ENCODE peak calls at places on chromosomes 13 and 19, in ten cellular contexts. Y is Caco-2; C is IMR-90; M is stimulated activated naive CD8-positive, alpha-beta T cell treated with anti-CD3 and anti-CD28 coated beads, Interleukin-15, Interleukin-2, amounts not matched to agents 100 U/mL and 50 U/mL, for 24 hours; L is AG04450; V is NCI-H345; W is AG09309; B is spleen; D is activated CD4-positive, alpha-beta T cell treated with anti-CD3 and anti-CD28 coated beads, Interleukin-2, amount 10 ng/mL, durations not matched to agents 7 days and 5 days; I is central memory CD4-positive, alpha-beta T cell. J is an unnamed sample.

GRCh38 chr19:55255618-55256423 is 3.0 kb downstream of the PPP6R1 start:
- DNase-seq in V (no peak), M (peak; percentile 76), C (peak; percentile 60), D (peak; percentile 51), W (no peak), L (no peak), Y (no peak), I (peak; percentile 38), B (peak; percentile 87), J (no peak)

GRCh38 chr13:74191036-74191809 is 57.0 kb upstream of the KLF12 start:
- DNase-seq in B (no peak), C (peak; percentile 32), W (no peak), D (no peak), V (no peak), I (no peak), Y (no peak), L (no peak), M (no peak), J (no peak)

GRCh38 chr13:59373341-59373740 is 790.4 kb downstream of the DIAPH3 start:
- DNase-seq in I (no peak), B (no peak), W (no peak), D (no peak), Y (no peak), L (no peak), M (no peak), V (no peak), C (no peak), J (no peak)

GRCh38 chr13:96860829-96861228 is 133.4 kb downstream of the OXGR1 start:
- DNase-seq in W (no peak), V (no peak), D (no peak), Y (no peak), M (no peak), B (no peak), C (no peak), I (no peak), L (no peak), J (no peak)

GRCh38 chr19:48419158-48419920 is 25.9 kb downstream of the GRIN2D start:
- DNase-seq in D (peak; percentile 70), L (no peak), Y (peak; percentile 63), V (no peak), I (peak; percentile 72), M (peak; percentile 82), C (peak; percentile 42), B (peak; percentile 87), W (no peak), J (peak; percentile 69)

GRCh38 chr19:30664358-30665058 is 292.3 kb downstream of the ZNF536 start:
- DNase-seq in V (no peak), B (peak; percentile 46), Y (no peak), W (no peak), M (no peak), C (peak; percentile 4), L (no peak), D (no peak), I (no peak), J (no peak)

GRCh38 chr13:43132228-43132627 is 108.8 kb downstream of the DNAJC15 start:
- DNase-seq in Y (peak; percentile 81), C (peak; percentile 36), L (no peak), W (no peak), M (no peak), D (no peak), B (no peak), V (no peak), I (no peak), J (no peak)

GRCh38 chr19:47089767-47090350 is 23.7 kb downstream of the ZC3H4 start:
- DNase-seq in L (no peak), C (no peak), M (no peak), D (no peak), Y (no peak), V (no peak), B (no peak), I (no peak), W (no peak), J (no peak)

GRCh38 chr13:40595693-40596092 is 70.7 kb downstream of the FOXO1 start:
- DNase-seq in W (peak; percentile 17), V (no peak), B (no peak), C (no peak), Y (no peak), M (no peak), L (no peak), I (no peak), D (no peak), J (no peak)

GRCh38 chr13:35630551-35631275 is 154.2 kb upstream of the MAB21L1 start:
- DNase-seq in B (no peak), W (peak; percentile 32), Y (peak; percentile 76), V (peak; percentile 22), M (no peak), D (no peak), C (peak; percentile 70), I (no peak), L (peak; percentile 16), J (no peak)

GRCh38 chr13:110398564-110399507 is 91.8 kb downstream of the COL4A2 start:
- DNase-seq in C (peak; percentile 72), L (no peak), W (no peak), I (no peak), D (no peak), V (no peak), Y (no peak), M (no peak), B (no peak), J (no peak)

GRCh38 chr13:111114362-111115050 is 604 bp upstream of the ARHGEF7 start:
- DNase-seq in W (no peak), Y (no peak), L (no peak), V (peak; percentile 63), I (peak; percentile 13), M (peak; percentile 10), B (peak; percentile 76), D (peak; percentile 20), C (peak; percentile 43), J (peak; percentile 30)

GRCh38 chr13:98004107-98004506 is 50.6 kb downstream of the IPO5 start:
- DNase-seq in L (peak; percentile 84), D (no peak), C (peak; percentile 94), V (no peak), I (no peak), Y (no peak), M (no peak), W (no peak), B (no peak), J (no peak)

GRCh38 chr19:19628499-19629134 is 597 bp upstream of the LPAR2 start:
- DNase-seq in B (peak; percentile 88), C (peak; percentile 48), D (no peak), W (no peak), Y (peak; percentile 78), V (peak; percentile 70), L (no peak), M (peak; percentile 55), I (no peak), J (no peak)

GRCh38 chr19:20964798-20965197 is 41.7 kb downstream of the ZNF85 start:
- DNase-seq in M (no peak), C (no peak), D (no peak), Y (no peak), V (no peak), B (no peak), W (no peak), I (no peak), L (no peak), J (no peak)

GRCh38 chr13:98742961-98743360 is 9.5 kb downstream of the SLC15A1 start:
- DNase-seq in B (no peak), C (no peak), W (no peak), I (no peak), L (no peak), Y (no peak), V (no peak), M (no peak), D (no peak), J (no peak)

GRCh38 chr13:98478134-98479129 is 98.5 kb downstream of the STK24 start:
- DNase-seq in L (no peak), D (no peak), C (peak; percentile 36), V (no peak), Y (no peak), I (no peak), M (peak; percentile 55), B (no peak), W (no peak), J (peak; percentile 34)

GRCh38 chr13:64900039-64900438 is 2330.1 kb downstream of the PCDH9 start:
- DNase-seq in D (no peak), L (no peak), V (no peak), Y (no peak), W (no peak), M (no peak), I (no peak), B (no peak), C (no peak), J (no peak)

GRCh38 chr19:58218899-58219298 is 9.8 kb upstream of the ZNF544 start:
- DNase-seq in C (no peak), Y (no peak), L (no peak), D (peak; percentile 49), I (peak; percentile 9), B (no peak), W (no peak), M (peak; percentile 37), V (no peak), J (no peak)

GRCh38 chr19:46860125-46860845 is 512 bp upstream of the ARHGAP35 start:
- DNase-seq in M (peak; percentile 96), B (peak; percentile 96), L (peak; percentile 97), D (peak; percentile 97), V (peak; percentile 98), I (peak; percentile 93), W (peak; percentile 91), C (peak; percentile 98), Y (peak; percentile 100), J (peak; percentile 94)

GRCh38 chr19:21321134-21321533 is 8.1 kb downstream of the ZNF708 start:
- DNase-seq in M (no peak), L (no peak), W (no peak), C (no peak), D (no peak), V (no peak), Y (no peak), I (no peak), B (no peak), J (no peak)

GRCh38 chr13:113126265-113127150 is 3.9 kb downstream of the F10 start:
- DNase-seq in Y (no peak), M (no peak), C (no peak), B (peak; percentile 56), I (no peak), W (no peak), D (no peak), V (no peak), L (no peak), J (no peak)

GRCh38 chr13:98307744-98308524 is 130.9 kb upstream of the RNF113B start:
- DNase-seq in V (no peak), L (no peak), C (peak; percentile 88), M (no peak), B (no peak), I (no peak), D (no peak), Y (no peak), W (no peak), J (no peak)

GRCh38 chr13:20192470-20193141 is at the start of gene GJB2:
- DNase-seq in V (peak; percentile 8), I (no peak), W (no peak), C (no peak), Y (no peak), L (no peak), B (no peak), D (no peak), M (peak; percentile 22), J (peak; percentile 23)

J was measured in naive thymus-derived CD4-positive, alpha-beta T cell.